ENCODE peak calls at places on chromosomes 11 and 22, in four cellular contexts. G is IMR-90, W is mesendoderm, C is H1. N is an unnamed sample.

GRCh38 chr11:104609297-104609696 is 289.0 kb downstream of the CASP12 start:
- DNase-seq in G (peak), W (peak), C (peak), N (peak)

GRCh38 chr22:47902646-47903180 is 1140.3 kb downstream of the TBC1D22A start:
- DNase-seq in G (no peak), W (no peak), C (no peak), N (no peak)

GRCh38 chr22:48954781-48955311 is 872.8 kb downstream of the BRD1 start:
- DNase-seq in G (no peak), W (no peak), C (no peak), N (peak)

GRCh38 chr22:19368876-19369275 is 62.7 kb downstream of the HIRA start:
- DNase-seq in G (no peak), W (no peak), C (no peak), N (no peak)

GRCh38 chr11:60991457-60991856 is 20.0 kb downstream of the CD6 start:
- DNase-seq in G (no peak), W (no peak), C (no peak), N (no peak)

GRCh38 chr11:111978028-111978771 is 41.1 kb downstream of the DIXDC1 start:
- DNase-seq in G (peak), W (peak), C (peak), N (peak)

GRCh38 chr11:68179847-68180246 is 33.2 kb downstream of the KMT5B start:
- DNase-seq in G (no peak), W (no peak), C (no peak), N (no peak)

GRCh38 chr22:17638182-17638431 is 450 bp upstream of the BCL2L13 start:
- DNase-seq in G (no peak), W (no peak), C (no peak), N (no peak)

GRCh38 chr11:57426439-57426753 is 525 bp downstream of the SLC43A3 start:
- DNase-seq in G (no peak), W (peak), C (no peak), N (peak)

GRCh38 chr11:44979536-44980399 is 29.1 kb upstream of the TP53I11 start:
- DNase-seq in G (no peak), W (peak), C (no peak), N (peak)

GRCh38 chr11:45161252-45162063 is 15.0 kb downstream of the PRDM11 start:
- DNase-seq in G (no peak), W (no peak), C (no peak), N (no peak)

GRCh38 chr22:22235564-22235963 is 9.0 kb upstream of the VPREB1 start:
- DNase-seq in G (no peak), W (peak), C (no peak), N (peak)

GRCh38 chr22:44181033-44181911 is 547 bp downstream of the PARVG start:
- DNase-seq in G (no peak), W (no peak), C (no peak), N (no peak)

GRCh38 chr11:10268746-10269487 is 25.1 kb downstream of the SBF2 start:
- DNase-seq in G (peak), W (no peak), C (no peak), N (no peak)

GRCh38 chr11:120516461-120517389 is 5.2 kb downstream of the GRIK4 start:
- DNase-seq in G (no peak), W (peak), C (no peak), N (no peak)

GRCh38 chr11:3222941-3223905 is 4.6 kb upstream of the MRGPRG start:
- DNase-seq in G (no peak), W (no peak), C (no peak), N (peak)

GRCh38 chr11:14026961-14027360 is 64.4 kb downstream of the SPON1 start:
- DNase-seq in G (peak), W (peak), C (no peak), N (no peak)

GRCh38 chr11:86724137-86724536 is 51.7 kb upstream of the ME3 start:
- DNase-seq in G (no peak), W (no peak), C (no peak), N (no peak)

GRCh38 chr11:1652778-1653540 is 23.4 kb downstream of the KRTAP5-5 start:
- DNase-seq in G (peak), W (peak), C (no peak), N (peak)

GRCh38 chr11:27385245-27385644 is 22.2 kb upstream of the CCDC34 start:
- DNase-seq in G (peak), W (no peak), C (no peak), N (no peak)

GRCh38 chr22:48476599-48476998 is 1351.1 kb downstream of the BRD1 start:
- DNase-seq in G (no peak), W (no peak), C (no peak), N (peak)

GRCh38 chr11:124717786-124718634 is 21.7 kb upstream of the NRGN start:
- DNase-seq in G (peak), W (peak), C (no peak), N (peak)

GRCh38 chr11:121422675-121423074 is 29.4 kb upstream of the SORL1 start:
- DNase-seq in G (no peak), W (no peak), C (no peak), N (no peak)

GRCh38 chr22:17772963-17773605 is 1.2 kb downstream of the BID start:
- DNase-seq in G (peak), W (no peak), C (no peak), N (no peak)

GRCh38 chr11:19646921-19647320 is 65.7 kb upstream of the NAV2 start:
- DNase-seq in G (peak), W (no peak), C (no peak), N (no peak)

GRCh38 chr11:67120881-67121710 is 2.0 kb downstream of the KDM2A start:
- DNase-seq in G (peak), W (no peak), C (no peak), N (no peak)

GRCh38 chr11:67073908-67074307 is 17.3 kb downstream of the RHOD start:
- DNase-seq in G (no peak), W (no peak), C (no peak), N (no peak)

GRCh38 chr11:6647836-6648235 is 7.8 kb downstream of the DCHS1 start:
- DNase-seq in G (no peak), W (no peak), C (no peak), N (no peak)

GRCh38 chr22:40654522-40655167 is 18.1 kb upstream of the MRTFA start:
- DNase-seq in G (peak), W (peak), C (no peak), N (peak)

GRCh38 chr22:49599039-49599438 is 228.6 kb downstream of the BRD1 start:
- DNase-seq in G (no peak), W (no peak), C (no peak), N (no peak)

GRCh38 chr11:123653997-123654565 is 343 bp downstream of the SCN3B start:
- DNase-seq in G (peak), W (no peak), C (no peak), N (peak)

GRCh38 chr22:23180893-23181762 is 819 bp downstream of the BCR start:
- DNase-seq in G (no peak), W (peak), C (no peak), N (no peak)

GRCh38 chr22:26174280-26174679 is 5.0 kb downstream of the SEZ6L start:
- DNase-seq in G (no peak), W (peak), C (peak), N (peak)

GRCh38 chr11:35629914-35630313 is 11.7 kb downstream of the FJX1 start:
- DNase-seq in G (peak), W (peak), C (no peak), N (no peak)

GRCh38 chr11:61718046-61718531 is 34.3 kb upstream of the MYRF start:
- DNase-seq in G (no peak), W (peak), C (no peak), N (no peak)

GRCh38 chr11:128458316-128458715 is 129.0 kb downstream of the ETS1 start:
- DNase-seq in G (peak), W (no peak), C (no peak), N (no peak)

GRCh38 chr11:131253885-131254204 is 116.6 kb upstream of the NTM start:
- DNase-seq in G (peak), W (peak), C (peak), N (peak)

GRCh38 chr11:10305262-10305963 is 540 bp downstream of the ADM start:
- DNase-seq in G (peak), W (peak), C (no peak), N (peak)

DNA sequence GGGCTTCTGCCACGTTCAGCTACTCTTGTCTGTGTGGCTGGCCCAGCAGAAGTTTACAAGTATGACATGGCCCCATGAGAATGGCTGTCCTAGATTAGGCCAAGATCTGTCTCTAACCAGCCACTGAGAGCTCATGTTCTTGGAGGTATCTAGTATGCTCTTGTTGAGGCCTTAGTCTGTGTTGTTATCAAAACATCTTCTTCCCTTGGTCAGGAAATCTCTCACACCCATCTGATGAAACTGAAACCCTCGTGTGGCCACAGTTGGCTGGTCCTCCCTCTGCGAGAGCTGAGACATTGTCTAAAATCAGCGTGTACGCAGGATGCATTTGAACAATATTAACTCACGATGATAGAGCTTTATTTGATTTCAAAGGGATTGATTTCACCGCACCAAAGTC is 109.0 kb upstream of the NNMT start:
- DNase-seq in G (no peak), W (no peak), C (no peak), N (no peak)
- H3K27ac ChIP-seq in G (no peak), W (no peak), C (no peak), N (no peak)

GRCh38 chr22:35685731-35686130 is 31.9 kb upstream of the APOL5 start:
- DNase-seq in G (peak), W (no peak), C (no peak), N (no peak)

GRCh38 chr22:35686298-35686697 is 31.4 kb upstream of the APOL5 start:
- DNase-seq in G (no peak), W (no peak), C (no peak), N (no peak)

GRCh38 chr22:35683560-35683959 is 34.1 kb upstream of the APOL5 start:
- DNase-seq in G (no peak), W (no peak), C (no peak), N (no peak)

GRCh38 chr22:35684732-35685131 is 32.9 kb upstream of the APOL5 start:
- DNase-seq in G (no peak), W (no peak), C (no peak), N (no peak)

DNA sequence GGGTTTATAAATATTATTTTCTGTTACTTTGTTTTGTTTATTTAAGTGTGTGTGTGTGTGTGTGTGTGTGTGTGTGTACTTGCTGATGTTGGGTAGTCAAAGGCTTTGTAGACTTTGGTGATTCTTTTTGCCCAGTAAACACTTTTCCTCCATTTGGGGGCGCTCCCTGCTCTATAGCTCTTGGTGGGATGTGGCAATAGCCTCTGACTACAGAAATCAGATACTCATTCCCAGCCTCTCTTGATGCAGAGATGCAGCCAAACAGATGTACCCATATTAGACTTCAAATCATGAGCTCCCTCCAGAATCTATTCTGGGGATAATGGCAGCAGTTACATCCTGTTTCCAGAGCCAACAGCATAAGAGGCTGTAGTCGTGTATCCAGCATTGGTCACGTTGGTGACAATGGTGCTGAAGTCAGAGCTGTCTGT is 33.4 kb upstream of the APOL5 start:
- DNase-seq in G (peak), W (peak), C (no peak), N (peak)
- H4K5ac ChIP-seq in G (no peak), W (no peak), C (no peak), N (no peak)

DNA sequence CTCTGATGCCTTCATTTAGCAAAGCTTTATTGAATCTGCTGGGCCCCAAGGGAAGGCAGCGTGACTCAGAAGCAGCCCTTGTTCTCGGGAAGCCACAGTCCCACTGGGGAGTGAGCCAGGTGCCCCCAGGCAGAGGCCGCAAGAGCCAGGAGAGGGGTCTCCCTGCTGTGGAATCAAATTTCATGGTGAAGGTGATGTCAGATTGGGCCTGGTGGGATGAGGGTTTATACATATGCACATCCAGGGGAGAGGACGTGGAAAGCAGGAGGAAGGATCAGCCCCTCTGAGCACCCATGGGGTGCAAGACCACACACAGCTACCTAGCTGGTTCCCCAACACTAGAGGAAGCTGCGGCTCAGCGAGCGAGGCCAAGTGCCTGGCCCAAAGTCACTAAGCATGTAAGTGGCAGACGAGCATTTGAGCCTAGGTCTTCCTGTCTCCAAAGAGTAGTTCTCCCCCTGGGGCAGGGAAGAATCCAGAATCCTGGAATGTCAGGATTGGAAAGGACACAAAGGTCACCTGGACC is 2.0 kb downstream of the SYNGR1 start:
- DNase-seq in G (peak), W (peak), C (no peak), N (peak)
- H3K27ac ChIP-seq in G (no peak), W (peak), C (no peak), N (no peak)

GRCh38 chr11:71342951-71343827 is 90.8 kb upstream of the SHANK2 start:
- DNase-seq in G (peak), W (peak), C (peak), N (peak)

GRCh38 chr11:71341173-71341572 is 88.8 kb upstream of the SHANK2 start:
- DNase-seq in G (no peak), W (no peak), C (no peak), N (no peak)

GRCh38 chr11:71342116-71342515 is 89.7 kb upstream of the SHANK2 start:
- DNase-seq in G (peak), W (no peak), C (no peak), N (no peak)

GRCh38 chr11:71340076-71340606 is 87.8 kb upstream of the SHANK2 start:
- DNase-seq in G (no peak), W (no peak), C (no peak), N (no peak)

DNA sequence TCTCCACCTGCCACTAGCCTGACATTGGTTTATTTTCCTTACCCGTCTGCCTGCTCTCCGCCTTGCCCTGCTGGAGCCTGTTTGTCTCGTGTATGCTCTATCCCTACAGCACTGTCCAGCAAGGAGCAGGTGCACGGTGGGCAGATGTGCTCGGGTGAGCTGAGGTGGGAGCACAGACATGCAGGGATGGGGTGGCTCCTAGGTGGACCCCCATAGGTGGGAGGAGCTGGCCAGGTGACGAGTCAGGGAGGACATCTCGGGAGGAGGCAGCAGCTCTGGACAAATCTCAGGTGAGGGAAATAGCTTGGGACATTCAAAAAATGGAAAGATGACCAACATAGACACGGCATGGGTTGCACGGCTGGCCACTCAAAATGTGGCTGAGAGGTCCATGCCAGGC is 89.2 kb upstream of the SHANK2 start:
- DNase-seq in G (no peak), W (no peak), C (no peak), N (no peak)
- H4K5ac ChIP-seq in G (no peak), W (no peak), C (no peak), N (no peak)

DNA sequence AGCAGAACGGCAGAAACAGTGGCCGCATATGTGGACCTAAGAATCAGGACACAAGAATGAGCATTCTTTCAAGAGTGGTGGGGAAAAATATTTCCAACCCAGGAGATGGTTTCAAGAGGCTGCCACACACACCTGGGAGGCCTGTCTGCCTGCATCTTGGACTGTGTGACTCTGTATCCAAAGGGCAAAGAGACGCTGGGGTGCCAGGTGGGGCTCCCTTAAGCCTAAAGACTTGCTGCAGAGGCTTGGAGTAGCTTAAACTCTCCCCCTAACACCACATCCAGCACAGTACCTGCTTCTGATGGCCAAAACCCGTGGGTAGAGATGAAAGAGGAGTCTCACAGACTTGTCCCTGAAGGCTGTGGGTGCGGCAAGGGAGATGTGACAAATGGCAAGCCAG is 3.5 kb downstream of the CXCR5 start:
- DNase-seq in G (no peak), W (no peak), C (no peak), N (no peak)
- H3K27ac ChIP-seq in G (peak), W (peak), C (no peak), N (no peak)

GRCh38 chr22:38132136-38132535 is 21.7 kb upstream of the BAIAP2L2 start:
- DNase-seq in G (no peak), W (no peak), C (no peak), N (no peak)

GRCh38 chr22:38131399-38131798 is 20.9 kb upstream of the BAIAP2L2 start:
- DNase-seq in G (no peak), W (no peak), C (no peak), N (no peak)

GRCh38 chr22:38133331-38133730 is 22.8 kb upstream of the BAIAP2L2 start:
- DNase-seq in G (no peak), W (no peak), C (no peak), N (no peak)

GRCh38 chr22:38135133-38135706 is 24.7 kb upstream of the BAIAP2L2 start:
- DNase-seq in G (peak), W (no peak), C (no peak), N (no peak)

DNA sequence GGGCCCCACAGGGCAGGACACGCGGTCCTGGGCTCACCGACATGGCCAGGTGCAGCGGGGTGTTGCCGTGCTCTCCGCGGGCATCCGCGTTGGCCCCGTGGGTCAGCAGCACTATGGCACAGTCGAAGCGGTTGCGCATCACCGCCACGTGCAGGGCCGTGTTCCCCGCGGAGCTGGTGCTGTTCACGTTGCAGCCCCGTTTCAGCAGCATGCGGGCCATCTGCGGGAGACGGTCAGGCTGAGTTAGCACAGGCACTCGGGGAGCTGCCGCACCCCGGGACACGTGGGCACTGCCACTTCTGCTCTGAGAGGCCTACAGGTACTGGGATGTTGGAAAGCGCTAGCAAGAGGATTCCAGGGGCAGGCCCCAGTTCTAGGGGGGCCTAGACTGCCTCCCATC is 22.3 kb upstream of the BAIAP2L2 start:
- DNase-seq in G (no peak), W (no peak), C (no peak), N (no peak)
- H4K5ac ChIP-seq in G (no peak), W (no peak), C (no peak), N (no peak)

DNA sequence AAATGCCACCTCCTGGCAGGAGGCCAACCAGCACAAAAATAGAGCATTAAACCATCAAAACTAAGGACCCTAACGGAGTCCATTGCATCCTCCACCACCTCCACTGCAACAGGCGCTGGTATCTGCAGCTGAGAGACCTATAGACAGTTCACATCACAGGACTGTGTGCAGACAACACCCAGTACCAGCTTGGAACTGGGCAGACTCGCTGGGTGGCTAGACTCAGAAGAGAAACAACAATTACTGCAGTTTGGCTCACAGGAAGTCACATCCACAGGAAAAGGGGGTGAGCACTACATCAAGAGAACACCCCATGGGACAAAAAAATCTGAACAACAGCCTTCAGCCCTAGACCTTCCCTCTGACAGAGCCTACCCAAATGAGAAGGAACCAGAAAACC is 11.6 kb upstream of the TMEM45B start:
- DNase-seq in G (no peak), W (no peak), C (no peak), N (no peak)
- H3K27ac ChIP-seq in G (no peak), W (no peak), C (no peak), N (no peak)

GRCh38 chr22:25086902-25087282 is 112.8 kb upstream of the CRYBB3 start:
- DNase-seq in G (no peak), W (no peak), C (no peak), N (no peak)

GRCh38 chr22:25085156-25085555 is 114.5 kb upstream of the CRYBB3 start:
- DNase-seq in G (no peak), W (no peak), C (no peak), N (no peak)

GRCh38 chr22:25083414-25084166 is 116.1 kb upstream of the CRYBB3 start:
- DNase-seq in G (no peak), W (no peak), C (no peak), N (no peak)

GRCh38 chr22:25084405-25085107 is 115.1 kb upstream of the CRYBB3 start:
- DNase-seq in G (no peak), W (no peak), C (no peak), N (no peak)

GRCh38 chr22:25085930-25086901 is 113.4 kb upstream of the CRYBB3 start:
- DNase-seq in G (no peak), W (no peak), C (no peak), N (no peak)
- H4K5ac ChIP-seq in G (no peak), W (no peak), C (no peak), N (no peak)

N was measured in H9.